ENCODE peak calls at places on chromosomes 11 and 22, in four cellular contexts. T is stimulated activated CD4-positive, alpha-beta T cell treated with anti-CD3 and anti-CD28 coated beads, TNF-alpha, amount 100 ng/mL, for 4 hours; O is fibroblast of the aortic adventitia; J is H4. W is an unnamed sample.

GRCh38 chr22:21922370-21923162 is 30.1 kb downstream of the PPM1F start:
- DNase-seq in T (no peak), O (no peak), J (no peak), W (no peak)

GRCh38 chr11:452916-453527 is 2.9 kb downstream of the PTDSS2 start:
- DNase-seq in T (no peak), O (no peak), J (no peak), W (no peak)

GRCh38 chr11:120399312-120399711 is 63.1 kb downstream of the ARHGEF12 start:
- DNase-seq in T (no peak), O (peak; percentile 41), J (peak; percentile 19), W (no peak)

GRCh38 chr11:108960498-108960897 is 295.6 kb downstream of the DDX10 start:
- DNase-seq in T (no peak), O (no peak), J (no peak), W (no peak)

GRCh38 chr22:27635852-27636251 is 165.7 kb downstream of the MN1 start:
- DNase-seq in T (no peak), O (no peak), J (no peak), W (no peak)

GRCh38 chr22:46681010-46681409 is 57.0 kb downstream of the CERK start:
- DNase-seq in T (no peak), O (no peak), J (no peak), W (no peak)

GRCh38 chr22:49976439-49977175 is 16.0 kb downstream of the PIM3 start:
- DNase-seq in T (no peak), O (no peak), J (no peak), W (no peak)

GRCh38 chr11:12472401-12473065 is 95.2 kb downstream of the PARVA start:
- DNase-seq in T (no peak), O (no peak), J (no peak), W (no peak)

GRCh38 chr11:76208438-76208828 is 2.1 kb upstream of the WNT11 start:
- DNase-seq in T (no peak), O (no peak), J (no peak), W (no peak)